ENCODE peak calls at places on chromosomes 5 and 9, in eight cellular contexts. M is A549; S is prostate gland; N is heart right ventricle; F is CD8-positive, alpha-beta T cell; X is IMR-90; J is body of pancreas; Y is colonic mucosa. D is an unnamed sample. For H3K4me1, the result is how much of the 10 kb centered on the place peaks cover.

GRCh38 chr9:126860757-126861466 is 473 bp downstream of the ZBTB34 start:
- DNase-seq in M (no peak), S (no peak), N (peak), F (no peak), X (no peak), J (peak), Y (peak), D (no peak)

GRCh38 chr9:79264511-79265448 is 307.0 kb upstream of the TLE4 start:
- DNase-seq in M (no peak), S (no peak), N (no peak), F (no peak), X (no peak), J (no peak), Y (no peak), D (no peak)

GRCh38 chr5:68529581-68529980 is 314.0 kb downstream of the PIK3R1 start:
- DNase-seq in M (no peak), S (no peak), N (no peak), F (no peak), X (peak), J (no peak), Y (no peak), D (no peak)

GRCh38 chr5:103111458-103111857 is 8.5 kb downstream of the GIN1 start:
- DNase-seq in M (no peak), S (no peak), N (no peak), F (no peak), X (no peak), J (no peak), Y (no peak), D (no peak)

GRCh38 chr9:89564257-89564878 is 40.4 kb upstream of the GADD45G start:
- DNase-seq in M (no peak), S (no peak), N (no peak), F (no peak), X (no peak), J (no peak), Y (no peak), D (no peak)

GRCh38 chr5:116144103-116144502 is 59.3 kb downstream of the COMMD10 start:
- DNase-seq in M (no peak), S (no peak), N (no peak), F (no peak), X (peak), J (no peak), Y (no peak), D (no peak)

GRCh38 chr5:132257131-132258101 is at the start of gene PDLIM4:
- DNase-seq in M (no peak), S (peak), N (peak), F (no peak), X (no peak), J (peak), Y (peak), D (peak)

GRCh38 chr5:5021436-5021835 is 118.7 kb upstream of the ADAMTS16 start:
- DNase-seq in M (no peak), S (no peak), N (no peak), F (no peak), X (no peak), J (no peak), Y (no peak), D (no peak)

GRCh38 chr5:143782588-143783386 is 29.2 kb upstream of the HMHB1 start:
- DNase-seq in M (no peak), S (no peak), N (no peak), F (no peak), X (no peak), J (no peak), Y (no peak), D (no peak)

GRCh38 chr9:84867171-84867570 is 197.6 kb downstream of the NTRK2 start:
- DNase-seq in M (no peak), S (no peak), N (no peak), F (no peak), X (no peak), J (no peak), Y (no peak), D (no peak)

GRCh38 chr9:126612329-126612812 is 1.4 kb upstream of the LMX1B start:
- DNase-seq in M (no peak), S (no peak), N (no peak), F (no peak), X (no peak), J (no peak), Y (no peak), D (peak)

GRCh38 chr9:33465596-33466564 is 7.8 kb downstream of the NOL6 start:
- DNase-seq in M (no peak), S (no peak), N (no peak), F (no peak), X (no peak), J (no peak), Y (no peak), D (no peak)

GRCh38 chr9:89786650-89787049 is 181.8 kb downstream of the GADD45G start:
- DNase-seq in M (no peak), S (peak), N (no peak), F (no peak), X (no peak), J (peak), Y (peak), D (no peak)

GRCh38 chr9:7976856-7977255 is 177.3 kb upstream of the DMAC1 start:
- DNase-seq in M (no peak), S (no peak), N (no peak), F (no peak), X (no peak), J (no peak), Y (no peak), D (no peak)

GRCh38 chr9:88198346-88198807 is 60.1 kb upstream of the SPATA31C2 start:
- DNase-seq in M (peak), S (no peak), N (no peak), F (no peak), X (peak), J (no peak), Y (peak), D (no peak)

GRCh38 chr5:167835146-167835545 is 456.3 kb upstream of the WWC1 start:
- DNase-seq in M (no peak), S (no peak), N (no peak), F (no peak), X (no peak), J (no peak), Y (no peak), D (no peak)

DNA sequence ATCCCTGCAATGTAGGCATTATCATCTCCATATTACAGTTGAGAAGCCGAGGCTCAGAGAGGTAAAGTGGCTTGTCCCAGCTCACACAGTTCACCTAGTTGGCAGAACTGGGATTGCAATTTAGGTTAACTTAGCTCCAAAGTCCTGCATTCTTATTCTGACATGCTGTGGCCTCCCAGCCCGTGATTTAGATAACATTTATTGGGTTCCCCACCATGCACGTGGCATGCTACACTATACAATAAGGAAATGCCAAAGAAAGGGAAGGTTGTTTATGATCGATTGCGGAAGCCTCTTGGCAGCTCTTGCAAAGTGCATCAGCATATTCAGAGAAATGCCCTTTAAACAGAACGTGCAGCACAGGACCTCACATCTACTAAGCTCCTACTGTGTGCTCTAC is 3.2 kb downstream of the NEURL1B start:
- DNase-seq in M (no peak), S (no peak), N (no peak), F (no peak), X (no peak), J (no peak), Y (peak), D (no peak)
- H3K4me1 ChIP-seq in M (under half), S (under half), N (half or more), F (under half), X (under half), J (under half), Y (under half), D (under half)

GRCh38 chr5:62271870-62272269 is 34.1 kb upstream of the KIF2A start:
- DNase-seq in M (no peak), S (no peak), N (no peak), F (no peak), X (no peak), J (no peak), Y (no peak), D (no peak)
- TF ChIP-seq CTCF in M (no peak), S (no peak), N (no peak), F (no peak), X (no peak), J (no peak), Y (no peak), D (no peak)

GRCh38 chr5:145948921-145949320 is 12.5 kb downstream of the SH3RF2 start:
- DNase-seq in M (no peak), S (peak), N (no peak), F (no peak), X (no peak), J (peak), Y (no peak), D (no peak)

GRCh38 chr5:145947581-145947980 is 11.2 kb downstream of the SH3RF2 start:
- DNase-seq in M (no peak), S (no peak), N (no peak), F (no peak), X (no peak), J (no peak), Y (no peak), D (no peak)

GRCh38 chr5:145951071-145951470 is 14.7 kb downstream of the SH3RF2 start:
- DNase-seq in M (no peak), S (no peak), N (no peak), F (no peak), X (peak), J (no peak), Y (no peak), D (no peak)

GRCh38 chr5:145948047-145948446 is 11.7 kb downstream of the SH3RF2 start:
- DNase-seq in M (no peak), S (no peak), N (no peak), F (no peak), X (no peak), J (no peak), Y (no peak), D (no peak)

DNA sequence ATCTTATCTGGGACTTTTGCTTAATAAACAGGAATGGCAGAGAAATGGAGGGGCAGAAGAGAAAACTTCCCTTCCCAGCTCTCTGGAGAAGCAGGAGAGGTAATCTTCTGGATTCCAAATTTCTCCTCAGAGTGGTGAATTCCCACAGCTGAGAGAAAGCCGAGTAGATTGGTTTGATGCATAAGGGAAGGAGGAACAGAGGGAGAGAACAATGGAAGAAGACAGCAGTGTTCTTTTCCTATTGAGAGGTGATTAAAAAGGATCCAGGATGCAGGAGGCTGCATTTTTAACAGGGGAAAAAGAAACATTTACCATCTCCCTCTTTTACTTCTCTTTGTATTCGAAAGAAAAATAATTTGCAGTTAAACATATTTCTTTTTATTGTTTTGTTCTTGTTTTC is 13.1 kb downstream of the SH3RF2 start:
- DNase-seq in M (no peak), S (no peak), N (no peak), F (no peak), X (no peak), J (no peak), Y (no peak), D (no peak)
- H3K4me1 ChIP-seq in M (under half), S (under half), N (under half), F (under half), X (under half), J (half or more), Y (under half), D (under half)

DNA sequence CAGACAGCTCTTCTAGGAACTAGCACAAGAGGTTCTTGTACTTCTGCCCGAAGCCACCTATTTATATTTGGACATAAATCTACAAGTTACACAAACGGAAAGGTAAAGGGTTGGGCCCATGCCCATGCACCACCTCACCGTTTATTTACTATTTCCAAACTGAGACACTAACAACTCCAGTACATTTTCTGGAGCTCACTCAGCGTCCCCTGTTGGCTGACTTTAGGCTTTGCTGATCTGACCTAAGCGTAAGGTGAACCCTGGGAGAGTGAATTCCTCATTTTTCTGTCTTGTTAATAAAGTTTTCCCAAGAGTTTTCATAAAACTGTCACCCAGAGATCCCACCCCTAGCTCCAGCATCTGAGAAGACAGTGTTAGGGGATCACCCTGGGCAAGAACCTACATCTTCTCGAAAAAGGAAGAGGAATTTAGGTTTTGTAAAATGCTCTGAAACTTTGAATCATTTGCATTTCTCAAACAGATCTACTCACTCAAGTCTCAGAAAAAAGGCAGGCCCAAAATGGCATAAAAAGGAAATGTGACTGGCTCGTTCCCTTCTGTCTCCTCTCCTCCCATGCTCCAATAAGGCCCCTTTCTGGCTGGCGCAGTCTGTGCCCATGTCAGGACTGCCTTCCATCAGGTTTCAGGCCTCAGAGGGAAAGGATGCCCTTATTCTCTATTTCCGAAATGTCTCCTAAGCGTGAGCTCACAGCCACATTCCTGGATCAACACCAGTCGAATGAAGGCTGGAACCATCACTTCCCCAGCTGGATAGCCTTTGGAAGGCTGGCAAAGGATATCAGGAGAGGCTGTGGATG is 201.3 kb downstream of the FANCC start:
- DNase-seq in M (no peak), S (peak), N (no peak), F (no peak), X (no peak), J (peak), Y (peak), D (no peak)
- TF ChIP-seq CTCF in M (peak), S (peak), N (peak), F (no peak), X (no peak), J (peak), Y (peak), D (peak)

GRCh38 chr5:1788828-1789227 is 10.8 kb downstream of the MRPL36 start:
- DNase-seq in M (no peak), S (no peak), N (no peak), F (no peak), X (no peak), J (no peak), Y (no peak), D (no peak)

GRCh38 chr5:1789838-1790462 is 9.7 kb downstream of the MRPL36 start:
- DNase-seq in M (no peak), S (no peak), N (no peak), F (no peak), X (peak), J (no peak), Y (no peak), D (no peak)

GRCh38 chr5:1792842-1793266 is 6.8 kb downstream of the MRPL36 start:
- DNase-seq in M (no peak), S (no peak), N (no peak), F (peak), X (peak), J (no peak), Y (peak), D (no peak)

GRCh38 chr5:1793301-1793740 is 6.3 kb downstream of the MRPL36 start:
- DNase-seq in M (no peak), S (no peak), N (no peak), F (no peak), X (peak), J (no peak), Y (no peak), D (no peak)

GRCh38 chr5:1791176-1791575 is 8.5 kb downstream of the MRPL36 start:
- DNase-seq in M (no peak), S (no peak), N (no peak), F (no peak), X (no peak), J (no peak), Y (no peak), D (no peak)
- H3K4me1 ChIP-seq in M (under half), S (under half), N (under half), F (half or more), X (under half), J (under half), Y (under half), D (under half)

GRCh38 chr5:38752622-38753021 is 93.2 kb upstream of the OSMR start:
- DNase-seq in M (no peak), S (no peak), N (no peak), F (no peak), X (no peak), J (no peak), Y (no peak), D (no peak)

GRCh38 chr5:38755171-38755570 is 90.6 kb upstream of the OSMR start:
- DNase-seq in M (no peak), S (no peak), N (no peak), F (no peak), X (peak), J (no peak), Y (no peak), D (no peak)

GRCh38 chr5:38753776-38754175 is 92.0 kb upstream of the OSMR start:
- DNase-seq in M (no peak), S (no peak), N (no peak), F (no peak), X (no peak), J (no peak), Y (no peak), D (no peak)

GRCh38 chr5:38749861-38750260 is 96.0 kb upstream of the OSMR start:
- DNase-seq in M (no peak), S (no peak), N (no peak), F (no peak), X (no peak), J (no peak), Y (no peak), D (no peak)

DNA sequence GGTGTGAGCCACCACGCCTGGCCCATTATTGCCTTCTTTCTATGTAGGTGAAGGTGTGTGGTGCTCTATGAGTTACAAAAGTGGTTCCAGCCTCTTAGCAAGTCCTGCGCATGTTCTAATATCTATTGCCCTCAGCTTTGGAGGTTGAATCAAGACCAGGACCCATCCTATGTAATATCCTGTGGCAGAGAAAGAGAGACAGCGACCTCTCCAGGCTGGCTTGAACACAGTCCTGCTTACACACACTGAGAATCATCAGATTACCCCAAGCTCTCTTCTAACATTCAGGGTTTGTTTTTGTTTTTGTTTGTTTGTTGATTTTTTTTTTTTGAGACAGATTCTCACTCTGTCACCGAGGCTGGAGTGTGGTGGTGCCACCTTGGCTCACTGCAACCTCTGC is 94.7 kb upstream of the OSMR start:
- DNase-seq in M (no peak), S (no peak), N (no peak), F (no peak), X (no peak), J (no peak), Y (no peak), D (no peak)
- TF ChIP-seq CTCF in M (no peak), S (no peak), N (no peak), F (no peak), X (no peak), J (no peak), Y (no peak), D (no peak)

GRCh38 chr9:115204827-115205506 is 87.0 kb upstream of the TNC start:
- DNase-seq in M (peak), S (no peak), N (no peak), F (no peak), X (peak), J (no peak), Y (no peak), D (no peak)
- H3K4me1 ChIP-seq in M (under half), S (under half), N (under half), F (under half), X (under half), J (under half), Y (under half), D (under half)

D was measured in RWPE2.